ENCODE peak calls at places on chromosome 17, in seven cellular contexts. Y is GM23338; I is stimulated activated CD4-positive, alpha-beta T cell treated with anti-CD3 and anti-CD28 coated beads, TNF-alpha, amount 100 ng/mL, for 24 hours; A is memory B cell; C is mucosa of gallbladder; V is activated naive CD8-positive, alpha-beta T cell treated with anti-CD3 and anti-CD28 coated beads, Interleukin-2, amount 50 U/mL, for 16 hours; J is bronchial epithelial cell. B is an unnamed sample.

GRCh38 chr17:8468988-8469387 is 33.3 kb downstream of the NDEL1 start:
- DNase-seq in V (no peak), A (no peak), I (no peak), J (no peak), Y (no peak), C (no peak), B (no peak)

GRCh38 chr17:19706791-19707727 is 9.3 kb downstream of the SLC47A2 start:
- DNase-seq in Y (no peak), V (no peak), A (no peak), I (no peak), C (no peak), J (peak), B (peak)

GRCh38 chr17:48125829-48126612 is 18.5 kb downstream of the SNX11 start:
- DNase-seq in J (no peak), Y (no peak), C (no peak), V (no peak), A (no peak), I (no peak), B (no peak)

GRCh38 chr17:21373696-21374454 is 2.3 kb upstream of the KCNJ12 start:
- DNase-seq in Y (no peak), C (no peak), V (no peak), A (no peak), I (no peak), J (no peak), B (no peak)

GRCh38 chr17:80826955-80827645 is 164.5 kb upstream of the CHMP6 start:
- DNase-seq in I (no peak), J (peak), A (no peak), V (no peak), Y (no peak), C (peak), B (peak)

GRCh38 chr17:34414338-34414737 is 51.3 kb upstream of the CCL1 start:
- DNase-seq in V (no peak), I (no peak), J (no peak), A (no peak), Y (peak), C (no peak), B (peak)

GRCh38 chr17:57987582-57988300 is at the start of gene VEZF1:
- DNase-seq in Y (peak), J (no peak), A (no peak), I (peak), C (peak), V (peak), B (peak)

GRCh38 chr17:9230346-9230745 is 209.0 kb downstream of the NTN1 start:
- DNase-seq in I (no peak), Y (no peak), A (no peak), J (no peak), C (no peak), V (no peak), B (no peak)

GRCh38 chr17:10156579-10157488 is 41.6 kb downstream of the GAS7 start:
- DNase-seq in V (no peak), J (no peak), Y (no peak), I (no peak), C (peak), A (peak), B (no peak)